ENCODE peak calls at places on chromosomes 4 and X, in four cellular contexts. N is sciatic nerve, D is GM23248, J is T-helper 9 cell. A is an unnamed sample.

GRCh38 chr4:109462297-109462696 is 28.7 kb downstream of the SEC24B start:
- DNase-seq in N (no peak), D (no peak), J (no peak), A (peak; percentile 18)

GRCh38 chr4:132859929-132860328 is 289.2 kb upstream of the PCDH10 start:
- DNase-seq in N (no peak), D (no peak), J (no peak), A (no peak)

GRCh38 chr4:81375745-81376144 is 96.0 kb downstream of the RASGEF1B start:
- DNase-seq in N (no peak), D (no peak), J (no peak), A (no peak)

GRCh38 chr4:56215901-56216300 is 171.4 kb downstream of the AASDH start:
- DNase-seq in N (no peak), D (peak; percentile 66), J (no peak), A (peak; percentile 67)

GRCh38 chrX:21132686-21133393 is 241.4 kb upstream of the CNKSR2 start:
- DNase-seq in N (no peak), D (no peak), J (no peak), A (peak; percentile 59)

GRCh38 chr4:38106301-38106700 is 146.1 kb downstream of the PTTG2 start:
- DNase-seq in N (no peak), D (peak; percentile 41), J (no peak), A (peak; percentile 64)

GRCh38 chr4:147430111-147430510 is 50.8 kb upstream of the EDNRA start:
- DNase-seq in N (no peak), D (no peak), J (no peak), A (no peak)

GRCh38 chr4:48949518-48950207 is 36.4 kb upstream of the CWH43 start:
- DNase-seq in N (no peak), D (peak; percentile 87), J (no peak), A (peak; percentile 69)

GRCh38 chrX:68997911-68998310 is 167.3 kb downstream of the PJA1 start:
- DNase-seq in N (no peak), D (peak; percentile 63), J (no peak), A (peak; percentile 58)

GRCh38 chr4:118398226-118399090 is 45.7 kb upstream of the PRSS12 start:
- DNase-seq in N (no peak), D (no peak), J (no peak), A (no peak)

GRCh38 chr4:81040175-81040659 is 9.7 kb downstream of the BMP3 start:
- DNase-seq in N (no peak), D (peak; percentile 68), J (no peak), A (peak; percentile 23)

GRCh38 chr4:67980512-67980911 is 17.2 kb upstream of the TMPRSS11A start:
- DNase-seq in N (no peak), D (no peak), J (no peak), A (no peak)

GRCh38 chrX:140346711-140347110 is 158.2 kb downstream of the SOX3 start:
- DNase-seq in N (no peak), D (peak; percentile 17), J (no peak), A (peak; percentile 12)

GRCh38 chrX:115940888-115941332 is 229.6 kb upstream of the AGTR2 start:
- DNase-seq in N (peak; percentile 90), D (peak; percentile 2), J (peak; percentile 28), A (no peak)

GRCh38 chr4:37639551-37640293 is 46.5 kb downstream of the RELL1 start:
- DNase-seq in N (no peak), D (no peak), J (no peak), A (no peak)

GRCh38 chr4:179941911-179942310 is 2301.3 kb upstream of the TENM3 start:
- DNase-seq in N (no peak), D (no peak), J (no peak), A (no peak)

GRCh38 chr4:60962286-60962685 is 237.8 kb upstream of the ADGRL3 start:
- DNase-seq in N (no peak), D (no peak), J (no peak), A (no peak)

GRCh38 chr4:138941037-138941436 is 74.5 kb upstream of the NOCT start:
- DNase-seq in N (no peak), D (no peak), J (no peak), A (no peak)

GRCh38 chrX:101383679-101384078 is 2.3 kb downstream of the BTK start:
- DNase-seq in N (no peak), D (no peak), J (no peak), A (no peak)

GRCh38 chr4:11286533-11286932 is 142.2 kb downstream of the HS3ST1 start:
- DNase-seq in N (no peak), D (no peak), J (no peak), A (no peak)

GRCh38 chr4:94758141-94758699 is 465 bp downstream of the BMPR1B start:
- DNase-seq in N (peak; percentile 85), D (peak; percentile 67), J (no peak), A (no peak)

GRCh38 chrX:17499512-17499911 is 124.5 kb downstream of the NHS start:
- DNase-seq in N (no peak), D (no peak), J (no peak), A (no peak)

GRCh38 chr4:15765910-15766703 is 12.0 kb upstream of the CD38 start:
- DNase-seq in N (no peak), D (no peak), J (peak; percentile 32), A (no peak)

GRCh38 chr4:62953752-62954151 is 1455.5 kb downstream of the TECRL start:
- DNase-seq in N (no peak), D (no peak), J (no peak), A (no peak)

GRCh38 chr4:4182835-4183568 is 43.7 kb downstream of the OTOP1 start:
- DNase-seq in N (no peak), D (peak; percentile 27), J (no peak), A (no peak)